ENCODE peak calls at places on chromosomes 12 and 14, in four cellular contexts. F, T, L and G are unnamed samples.
A peak's percentile ranks its signal among the peaks of the same experiment; 100 is the strongest.

GRCh38 chr14:57943038-57943437 is 77.1 kb upstream of the SLC35F4 start:
- DNase-seq in F (no peak), L (no peak), T (peak; percentile 19), G (no peak)

GRCh38 chr12:53940448-53941014 is 1.9 kb downstream of the HOXC13 start:
- DNase-seq in T (no peak), L (no peak), F (no peak), G (no peak)

GRCh38 chr14:51331651-51332367 is 91.8 kb downstream of the TMX1 start:
- DNase-seq in F (no peak), L (no peak), T (no peak), G (no peak)

GRCh38 chr14:103705524-103706284 is 9.5 kb downstream of the XRCC3 start:
- DNase-seq in T (no peak), L (no peak), F (no peak), G (no peak)

GRCh38 chr12:31035944-31036665 is 37.6 kb upstream of the DDX11 start:
- DNase-seq in T (no peak), L (no peak), F (no peak), G (no peak)

GRCh38 chr12:49283541-49284429 is 11.2 kb upstream of the PRPH start:
- DNase-seq in L (no peak), F (peak; percentile 37), T (peak; percentile 58), G (no peak)

GRCh38 chr12:100348657-100349454 is 8.0 kb upstream of the SLC17A8 start:
- DNase-seq in T (no peak), F (no peak), L (no peak), G (no peak)

GRCh38 chr14:29814153-29815057 is 113.2 kb downstream of the PRKD1 start:
- DNase-seq in L (no peak), F (no peak), T (no peak), G (no peak)

GRCh38 chr14:89544636-89545301 is 127.7 kb upstream of the FOXN3 start:
- DNase-seq in L (no peak), F (no peak), T (no peak), G (no peak)

GRCh38 chr14:58864751-58865519 is 227.2 kb downstream of the DACT1 start:
- DNase-seq in L (peak; percentile 73), F (peak; percentile 32), T (peak; percentile 22), G (peak; percentile 69)

GRCh38 chr12:64781374-64782029 is 22.3 kb upstream of the GNS start:
- DNase-seq in F (no peak), T (no peak), L (no peak), G (no peak)

GRCh38 chr12:108193922-108194321 is 64.8 kb downstream of the WSCD2 start:
- DNase-seq in L (no peak), T (no peak), F (peak; percentile 51), G (peak; percentile 1)

GRCh38 chr14:65281991-65282908 is 130.3 kb upstream of the FUT8 start:
- DNase-seq in T (no peak), F (no peak), L (peak; percentile 77), G (no peak)

GRCh38 chr14:89445252-89445973 is 28.4 kb upstream of the FOXN3 start:
- DNase-seq in T (no peak), F (peak; percentile 22), L (no peak), G (no peak)

GRCh38 chr14:63952933-63953437 is 100.2 kb downstream of the SYNE2 start:
- DNase-seq in T (no peak), L (peak; percentile 10), F (no peak), G (no peak)

GRCh38 chr12:56953314-56953713 is 4.1 kb downstream of the RDH16 start:
- DNase-seq in T (no peak), F (no peak), L (no peak), G (no peak)

GRCh38 chr14:61562321-61563161 is 132.8 kb upstream of the HIF1A start:
- DNase-seq in F (no peak), L (peak; percentile 99), T (no peak), G (peak; percentile 100)

GRCh38 chr12:5309654-5310053 is 122.3 kb upstream of the NTF3 start:
- DNase-seq in T (no peak), L (no peak), F (peak; percentile 9), G (peak; percentile 1)

GRCh38 chr14:39768579-39768978 is 336.3 kb upstream of the FBXO33 start:
- DNase-seq in T (no peak), F (no peak), L (no peak), G (peak; percentile 2)

GRCh38 chr14:64817631-64818030 is 62.1 kb downstream of the SPTB start:
- DNase-seq in T (no peak), L (no peak), F (no peak), G (no peak)

GRCh38 chr14:41925409-41925808 is 318.7 kb downstream of the LRFN5 start:
- DNase-seq in F (no peak), T (peak; percentile 4), L (no peak), G (no peak)

GRCh38 chr12:130951636-130952035 is 2.1 kb upstream of the ADGRD1 start:
- DNase-seq in F (no peak), T (no peak), L (no peak), G (no peak)

GRCh38 chr12:2179953-2180736 is 127.4 kb downstream of the CACNA1C start:
- DNase-seq in F (no peak), L (peak; percentile 78), T (no peak), G (no peak)

GRCh38 chr12:67911293-67911637 is 78.0 kb upstream of the IFNG-AS1 start:
- DNase-seq in F (no peak), T (no peak), L (no peak), G (no peak)

GRCh38 chr12:2520722-2521246 is 274.0 kb upstream of the FKBP4 start:
- DNase-seq in T (no peak), F (peak; percentile 32), L (no peak), G (no peak)

GRCh38 chr12:108119974-108120862 is 8.9 kb upstream of the WSCD2 start:
- DNase-seq in L (no peak), T (no peak), F (no peak), G (no peak)

GRCh38 chr12:4308334-4308960 is 12.6 kb upstream of the TIGAR start:
- DNase-seq in F (no peak), T (no peak), L (no peak), G (no peak)

GRCh38 chr12:104285740-104286537 is 17.6 kb upstream of the EID3 start:
- DNase-seq in T (no peak), F (no peak), L (no peak), G (no peak)

GRCh38 chr14:62443796-62444195 is 601.5 kb downstream of the KCNH5 start:
- DNase-seq in L (no peak), T (no peak), F (no peak), G (no peak)

GRCh38 chr14:102140750-102141145 is 1.1 kb downstream of the WDR20 start:
- DNase-seq in F (no peak), T (no peak), L (no peak), G (no peak)

GRCh38 chr14:92944976-92945375 is 22.0 kb downstream of the CHGA start:
- DNase-seq in T (no peak), L (no peak), F (peak; percentile 74), G (no peak)

GRCh38 chr12:1616233-1617066 is 12.6 kb upstream of the WNT5B start:
- DNase-seq in L (no peak), F (no peak), T (no peak), G (no peak)

DNA sequence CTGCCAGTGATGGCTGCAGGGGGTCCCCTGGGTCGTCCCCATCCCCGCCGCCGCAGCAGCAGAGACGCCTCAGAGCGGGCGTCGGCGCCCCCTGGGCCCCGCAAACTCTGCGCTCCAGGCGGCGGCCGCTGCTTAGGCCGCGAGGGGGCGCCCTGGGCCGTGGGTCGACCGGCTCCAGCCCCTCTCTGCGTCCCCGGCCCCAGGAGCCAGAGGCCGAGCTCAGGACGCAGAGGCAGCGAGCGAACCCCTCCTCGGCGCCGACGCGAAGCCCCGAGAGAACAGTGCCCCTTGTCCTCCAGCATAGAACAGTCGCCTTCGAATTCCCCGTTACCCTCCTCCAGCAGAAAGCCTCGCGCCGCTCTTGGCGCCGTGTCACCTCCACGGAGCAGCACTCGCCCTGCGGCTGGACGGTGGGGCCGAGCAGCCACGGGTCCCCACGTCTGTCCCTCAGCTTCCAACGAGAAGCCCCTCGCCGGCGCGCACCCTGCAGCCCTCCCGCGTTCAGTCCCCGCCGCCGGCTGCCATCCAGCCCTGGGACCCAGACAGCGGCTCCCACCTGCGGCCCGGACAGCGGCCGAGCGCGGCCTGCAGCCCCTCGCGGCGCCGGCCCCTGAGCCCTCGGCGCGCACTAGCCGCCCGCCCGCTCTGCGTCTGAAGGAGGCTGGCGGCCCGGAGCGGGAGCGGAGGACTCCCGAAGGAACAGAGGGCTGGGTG is 106.6 kb downstream of the PRICKLE1 start:
- DNase-seq in F (peak; percentile 90), T (peak; percentile 77), L (no peak), G (no peak)
- H3K4me3 ChIP-seq in F (peak overlapping the region; percentile 76), T (peak overlapping the region; percentile 63), L (peak overlapping the region; percentile 82), G (peak overlapping the region; percentile 81)

GRCh38 chr12:39618701-39619100 is 902 bp downstream of the ABCD2 start:
- DNase-seq in T (no peak), F (no peak), L (no peak), G (no peak)
- H3K4me3 ChIP-seq in T (no peak overlapping the region), F (peak overlapping the region; percentile 88), L (no peak overlapping the region), G (no peak overlapping the region)

GRCh38 chr12:103097496-103097895 is 140.0 kb downstream of the ASCL1 start:
- DNase-seq in F (peak; percentile 40), L (no peak), T (no peak), G (no peak)
- H3K4me3 ChIP-seq in F (no peak overlapping the region), L (no peak overlapping the region), T (no peak overlapping the region), G (no peak overlapping the region)

GRCh38 chr14:35401422-35401729 is 3.2 kb downstream of the NFKBIA start:
- DNase-seq in L (no peak), F (no peak), T (no peak), G (no peak)

GRCh38 chr14:35399083-35399807 is 5.3 kb downstream of the NFKBIA start:
- DNase-seq in F (no peak), T (no peak), L (no peak), G (no peak)

GRCh38 chr14:35401853-35402252 is 2.7 kb downstream of the NFKBIA start:
- DNase-seq in T (no peak), L (no peak), F (no peak), G (no peak)

GRCh38 chr14:35402323-35403084 is 2.0 kb downstream of the NFKBIA start:
- DNase-seq in T (no peak), L (no peak), F (no peak), G (no peak)

GRCh38 chr14:35400707-35401421 is 3.7 kb downstream of the NFKBIA start:
- DNase-seq in L (no peak), F (no peak), T (no peak), G (no peak)
- H3K4me3 ChIP-seq in L (no peak overlapping the region), F (no peak overlapping the region), T (no peak overlapping the region), G (peak overlapping the region; percentile 76)

GRCh38 chr14:100033347-100034052 is 31.7 kb upstream of the EVL start:
- DNase-seq in F (no peak), T (no peak), L (no peak), G (no peak)

GRCh38 chr14:100031506-100032281 is 33.5 kb upstream of the EVL start:
- DNase-seq in F (no peak), L (peak; percentile 96), T (peak; percentile 32), G (peak; percentile 97)

GRCh38 chr14:100035700-100036099 is 29.5 kb upstream of the EVL start:
- DNase-seq in F (no peak), T (no peak), L (no peak), G (no peak)

GRCh38 chr14:100030441-100031153 is 34.6 kb upstream of the EVL start:
- DNase-seq in F (no peak), L (peak; percentile 80), T (no peak), G (peak; percentile 87)

DNA sequence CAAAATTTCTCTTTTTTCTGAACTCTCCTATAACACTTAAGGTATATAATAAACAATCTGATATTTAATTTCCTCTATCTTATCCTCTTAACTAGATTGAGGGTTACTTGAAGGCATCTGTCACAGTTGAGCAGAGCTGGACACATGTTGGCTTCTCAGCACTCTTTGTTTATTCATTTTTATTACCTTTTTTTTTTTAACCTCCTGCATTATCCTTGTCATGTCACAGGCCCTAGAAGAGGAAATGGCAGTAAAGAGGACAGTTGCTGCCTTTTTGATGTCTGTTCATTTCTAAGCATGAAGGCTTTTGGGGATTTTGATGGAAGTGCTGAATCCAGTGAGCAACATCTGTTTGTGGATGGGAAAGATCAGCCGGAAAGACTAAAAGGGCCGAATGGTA is 32.5 kb upstream of the EVL start:
- DNase-seq in T (no peak), L (no peak), F (no peak), G (no peak)
- H3K4me3 ChIP-seq in T (no peak overlapping the region), L (no peak overlapping the region), F (no peak overlapping the region), G (no peak overlapping the region)